ENCODE peak calls at places on chromosome 10, in five cellular contexts. W, J, T, L and S are unnamed samples.

GRCh38 chr10:94524146-94524545 is 21.4 kb upstream of the HELLS start:
- DNase-seq in W (no peak), J (peak; percentile 94), T (no peak), L (no peak), S (no peak)

GRCh38 chr10:74586088-74586585 is 240.3 kb upstream of the KAT6B start:
- DNase-seq in W (peak; percentile 44), J (peak; percentile 26), T (peak; percentile 39), L (no peak), S (peak; percentile 57)

GRCh38 chr10:126839094-126839761 is 66.0 kb upstream of the DOCK1 start:
- DNase-seq in W (no peak), J (no peak), T (peak; percentile 92), L (no peak), S (peak; percentile 88)

GRCh38 chr10:110706690-110707098 is 62.6 kb downstream of the RBM20 start:
- DNase-seq in W (no peak), J (peak; percentile 94), T (no peak), L (no peak), S (no peak)

GRCh38 chr10:46523119-46523880 is 33.2 kb downstream of the GPRIN2 start:
- DNase-seq in W (no peak), J (peak; percentile 63), T (no peak), L (no peak), S (peak; percentile 86)

GRCh38 chr10:6108631-6109443 is 20.0 kb downstream of the RBM17 start:
- DNase-seq in W (peak; percentile 23), J (peak; percentile 67), T (no peak), L (no peak), S (peak; percentile 56)

GRCh38 chr10:121087688-121088087 is 236.5 kb downstream of the WDR11 start:
- DNase-seq in W (no peak), J (no peak), T (no peak), L (no peak), S (no peak)

GRCh38 chr10:12341526-12341925 is 7.8 kb upstream of the CAMK1D start:
- DNase-seq in W (no peak), J (no peak), T (no peak), L (no peak), S (no peak)

GRCh38 chr10:69885379-69886156 is 83.9 kb downstream of the COL13A1 start:
- DNase-seq in W (no peak), J (no peak), T (no peak), L (no peak), S (no peak)

GRCh38 chr10:408223-408622 is 273.0 kb downstream of the ZMYND11 start:
- DNase-seq in W (no peak), J (no peak), T (no peak), L (no peak), S (no peak)

GRCh38 chr10:123994417-123995081 is 98.8 kb downstream of the CHST15 start:
- DNase-seq in W (peak; percentile 69), J (peak; percentile 98), T (peak; percentile 89), L (peak; percentile 73), S (peak; percentile 71)

GRCh38 chr10:89644691-89644966 is 413 bp downstream of the PANK1 start:
- DNase-seq in W (no peak), J (no peak), T (no peak), L (no peak), S (no peak)

GRCh38 chr10:123782549-123782948 is 109.1 kb downstream of the CPXM2 start:
- DNase-seq in W (no peak), J (no peak), T (no peak), L (no peak), S (no peak)

GRCh38 chr10:96995851-96996250 is 163.8 kb downstream of the LCOR start:
- DNase-seq in W (no peak), J (peak; percentile 79), T (no peak), L (no peak), S (no peak)

GRCh38 chr10:72625276-72625607 is 637 bp downstream of the MICU1 start:
- DNase-seq in W (no peak), J (no peak), T (no peak), L (no peak), S (no peak)

GRCh38 chr10:73838827-73839226 is 27.4 kb upstream of the NDST2 start:
- DNase-seq in W (no peak), J (no peak), T (no peak), L (no peak), S (no peak)

GRCh38 chr10:69086131-69086530 is 1.8 kb upstream of the SRGN start:
- DNase-seq in W (no peak), J (no peak), T (no peak), L (no peak), S (peak; percentile 34)

GRCh38 chr10:126458453-126458852 is 70.2 kb upstream of the ADAM12 start:
- DNase-seq in W (no peak), J (peak; percentile 44), T (no peak), L (no peak), S (no peak)

GRCh38 chr10:76981251-76981650 is 656.4 kb downstream of the KCNMA1 start:
- DNase-seq in W (no peak), J (no peak), T (no peak), L (no peak), S (no peak)

GRCh38 chr10:108735380-108735779 is 1187.9 kb downstream of the XPNPEP1 start:
- DNase-seq in W (no peak), J (peak; percentile 87), T (no peak), L (no peak), S (no peak)

GRCh38 chr10:105063796-105064195 is 422.7 kb downstream of the SORCS3 start:
- DNase-seq in W (no peak), J (peak; percentile 78), T (peak; percentile 74), L (no peak), S (peak; percentile 56)

GRCh38 chr10:114571316-114571999 is 86.6 kb downstream of the ABLIM1 start:
- DNase-seq in W (no peak), J (peak; percentile 52), T (peak; percentile 44), L (no peak), S (no peak)

GRCh38 chr10:35456175-35456574 is 119.9 kb downstream of the CCNY start:
- DNase-seq in W (no peak), J (no peak), T (no peak), L (no peak), S (no peak)

GRCh38 chr10:114297136-114297705 is 58.2 kb downstream of the VWA2 start:
- DNase-seq in W (no peak), J (no peak), T (no peak), L (no peak), S (no peak)

GRCh38 chr10:34936061-34936460 is 121.0 kb upstream of the PARD3 start:
- DNase-seq in W (no peak), J (no peak), T (no peak), L (no peak), S (no peak)

GRCh38 chr10:227014-227413 is 91.8 kb downstream of the ZMYND11 start:
- DNase-seq in W (no peak), J (no peak), T (no peak), L (no peak), S (no peak)

GRCh38 chr10:99654791-99655190 is 4.5 kb upstream of the ENTPD7 start:
- DNase-seq in W (no peak), J (no peak), T (no peak), L (no peak), S (no peak)

GRCh38 chr10:95360122-95360715 is 69.4 kb upstream of the PDLIM1 start:
- DNase-seq in W (no peak), J (no peak), T (no peak), L (no peak), S (no peak)

GRCh38 chr10:71029411-71029881 is 141.1 kb upstream of the PCBD1 start:
- DNase-seq in W (no peak), J (peak; percentile 19), T (no peak), L (no peak), S (no peak)

GRCh38 chr10:23344251-23344841 is at the start of gene C10orf67:
- DNase-seq in W (no peak), J (peak; percentile 40), T (peak; percentile 33), L (no peak), S (peak; percentile 27)

GRCh38 chr10:49587981-49588380 is 22.1 kb upstream of the SLC18A3 start:
- DNase-seq in W (no peak), J (no peak), T (no peak), L (no peak), S (no peak)

GRCh38 chr10:58756126-58756525 is 243.5 kb downstream of the BICC1 start:
- DNase-seq in W (no peak), J (peak; percentile 70), T (no peak), L (no peak), S (no peak)

GRCh38 chr10:101287922-101288638 is 58.8 kb upstream of the LBX1 start:
- DNase-seq in W (no peak), J (peak; percentile 64), T (peak; percentile 31), L (no peak), S (no peak)

GRCh38 chr10:36455481-36456119 is 669.8 kb upstream of the ANKRD30A start:
- DNase-seq in W (no peak), J (no peak), T (no peak), L (no peak), S (no peak)

GRCh38 chr10:103153765-103154197 is 39.3 kb downstream of the NT5C2 start:
- DNase-seq in W (no peak), J (peak; percentile 31), T (no peak), L (no peak), S (no peak)